ENCODE peak calls at places on chromosomes 2 and 18, in seven cellular contexts. K is SJSA1, O is A549, J is left lung, I is right cardiac atrium, N is right atrium auricular region, H is keratinocyte. V is an unnamed sample.

GRCh38 chr2:143132360-143132759 is 3.1 kb downstream of the ARHGAP15 start:
- DNase-seq in K (no peak), O (no peak), J (no peak), I (no peak), N (no peak), H (no peak), V (no peak)

GRCh38 chr2:20577495-20578235 is 73.2 kb downstream of the HS1BP3 start:
- DNase-seq in K (peak; percentile 33), O (no peak), J (no peak), I (peak; percentile 56), N (no peak), H (peak; percentile 100), V (peak; percentile 51)

GRCh38 chr2:23486676-23487075 is 101.7 kb downstream of the KLHL29 start:
- DNase-seq in K (no peak), O (no peak), J (peak; percentile 27), I (peak; percentile 68), N (no peak), H (no peak), V (no peak)

GRCh38 chr2:36389081-36389480 is 33.5 kb downstream of the CRIM1 start:
- DNase-seq in K (peak; percentile 53), O (no peak), J (no peak), I (no peak), N (no peak), H (no peak), V (no peak)

GRCh38 chr2:194203898-194204297 is 1453.1 kb upstream of the SLC39A10 start:
- DNase-seq in K (no peak), O (no peak), J (no peak), I (no peak), N (no peak), H (no peak), V (no peak)

GRCh38 chr2:64324746-64325410 is 129.1 kb upstream of the LGALSL start:
- DNase-seq in K (no peak), O (no peak), J (no peak), I (no peak), N (no peak), H (no peak), V (no peak)

GRCh38 chr18:35756506-35757117 is 175.1 kb downstream of the GALNT1 start:
- DNase-seq in K (peak; percentile 30), O (peak; percentile 16), J (no peak), I (no peak), N (no peak), H (no peak), V (no peak)

GRCh38 chr2:178521304-178522150 is 41.3 kb downstream of the PLEKHA3 start:
- DNase-seq in K (no peak), O (no peak), J (no peak), I (no peak), N (no peak), H (no peak), V (no peak)

GRCh38 chr18:45780568-45780967 is 44.9 kb upstream of the SIGLEC15 start:
- DNase-seq in K (peak; percentile 50), O (no peak), J (no peak), I (no peak), N (no peak), H (no peak), V (no peak)

GRCh38 chr18:74291771-74292540 is at the start of gene CYB5A:
- DNase-seq in K (peak; percentile 97), O (peak; percentile 94), J (peak; percentile 99), I (peak; percentile 100), N (peak; percentile 98), H (peak; percentile 40), V (peak; percentile 99)

GRCh38 chr18:74289946-74290478 is 1.8 kb downstream of the CYB5A start:
- DNase-seq in K (no peak), O (no peak), J (no peak), I (no peak), N (no peak), H (no peak), V (no peak)

GRCh38 chr18:74289137-74289536 is 2.6 kb downstream of the CYB5A start:
- DNase-seq in K (peak; percentile 75), O (no peak), J (no peak), I (no peak), N (no peak), H (no peak), V (no peak)

GRCh38 chr18:74292541-74292858 is 737 bp upstream of the CYB5A start:
- DNase-seq in K (no peak), O (no peak), J (no peak), I (no peak), N (no peak), H (no peak), V (no peak)

DNA sequence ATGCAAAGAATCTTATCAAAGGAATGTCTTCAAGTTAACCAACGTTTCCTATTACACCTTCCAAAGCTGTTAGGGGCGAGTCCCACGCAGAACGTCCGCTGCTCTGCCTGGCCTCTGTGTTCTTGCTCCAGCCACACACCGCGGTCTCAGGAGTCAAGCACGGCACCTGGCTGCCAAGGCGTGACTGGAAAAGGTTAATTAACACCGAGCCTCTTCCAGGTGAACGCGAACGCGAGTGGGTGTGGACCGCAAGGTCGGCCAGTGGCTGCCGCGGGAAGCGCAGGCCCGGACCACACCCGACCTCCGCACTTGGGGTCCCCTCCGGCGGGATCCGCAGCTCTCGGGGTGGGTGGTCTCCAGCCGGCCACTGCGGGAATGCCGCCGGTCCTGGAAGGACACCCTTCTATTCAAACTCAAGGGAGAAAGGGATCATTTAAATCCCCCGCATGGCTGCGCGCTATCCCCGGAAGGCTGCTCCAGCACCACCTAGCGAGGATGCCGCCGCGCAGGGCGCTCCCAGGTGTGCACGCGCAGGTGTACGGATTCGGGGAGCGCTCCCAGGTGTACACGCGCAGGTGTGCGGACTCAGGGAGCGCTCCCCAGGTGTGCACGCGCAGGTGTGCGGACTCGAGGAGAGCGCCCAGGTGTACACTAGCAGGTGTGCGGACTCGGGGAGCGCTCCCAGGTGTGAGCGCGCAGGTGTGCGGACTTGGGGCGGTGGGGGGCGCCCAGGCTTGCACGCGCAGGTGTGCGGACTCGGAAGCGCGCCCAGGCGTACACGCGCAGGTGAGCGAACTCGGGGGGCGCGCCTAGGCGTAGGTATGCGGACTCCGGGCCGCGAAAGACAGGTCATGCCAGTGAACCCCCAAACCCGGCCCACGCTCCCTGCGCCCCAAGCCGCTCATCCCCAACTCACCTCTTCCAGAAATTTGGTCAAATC is 662 bp downstream of the CYB5A start:
- DNase-seq in K (no peak), O (no peak), J (no peak), I (peak; percentile 60), N (no peak), H (no peak), V (peak; percentile 77)
- H3K27ac ChIP-seq in K (no peak overlapping the region), O (peak overlapping the region; percentile 95), J (peak overlapping the region; percentile 80), I (peak overlapping the region; percentile 22), N (peak overlapping the region; percentile 70), H (no peak overlapping the region), V (no peak overlapping the region)

GRCh38 chr18:49059028-49059670 is 108.4 kb upstream of the SMAD7 start:
- DNase-seq in K (no peak), O (no peak), J (no peak), I (no peak), N (no peak), H (no peak), V (no peak)

GRCh38 chr18:49055787-49056186 is 105.0 kb upstream of the SMAD7 start:
- DNase-seq in K (peak; percentile 67), O (no peak), J (peak; percentile 84), I (peak; percentile 86), N (peak; percentile 95), H (no peak), V (peak; percentile 84)

GRCh38 chr18:49051323-49051967 is 100.7 kb upstream of the SMAD7 start:
- DNase-seq in K (no peak), O (no peak), J (no peak), I (no peak), N (no peak), H (no peak), V (no peak)

GRCh38 chr18:49052891-49053644 is 102.3 kb upstream of the SMAD7 start:
- DNase-seq in K (peak; percentile 93), O (no peak), J (no peak), I (no peak), N (no peak), H (no peak), V (no peak)

DNA sequence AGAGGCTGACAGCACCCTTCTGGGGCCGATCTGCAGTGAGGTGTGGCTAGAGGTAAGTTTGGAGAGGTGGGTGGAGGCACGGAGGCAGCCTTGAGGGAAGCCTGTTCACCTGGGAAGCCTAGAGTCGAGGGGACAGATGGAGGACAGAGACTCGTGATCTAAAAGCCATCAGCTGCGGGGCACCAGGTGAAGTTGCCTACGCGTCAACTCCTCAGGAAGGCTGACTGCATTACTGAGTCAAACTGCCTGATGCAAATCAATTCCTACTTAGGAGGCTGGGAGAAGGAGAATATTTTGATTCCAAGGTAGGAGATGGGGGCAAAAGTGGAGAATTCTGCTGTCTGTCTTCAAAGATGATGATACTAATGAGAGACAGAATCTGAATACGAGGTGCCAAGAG is 104.4 kb upstream of the SMAD7 start:
- DNase-seq in K (no peak), O (no peak), J (no peak), I (peak; percentile 17), N (no peak), H (no peak), V (no peak)
- H3K4me3 ChIP-seq in K (no peak overlapping the region), O (no peak overlapping the region), J (no peak overlapping the region), I (no peak overlapping the region), N (no peak overlapping the region), H (no peak overlapping the region), V (no peak overlapping the region)

DNA sequence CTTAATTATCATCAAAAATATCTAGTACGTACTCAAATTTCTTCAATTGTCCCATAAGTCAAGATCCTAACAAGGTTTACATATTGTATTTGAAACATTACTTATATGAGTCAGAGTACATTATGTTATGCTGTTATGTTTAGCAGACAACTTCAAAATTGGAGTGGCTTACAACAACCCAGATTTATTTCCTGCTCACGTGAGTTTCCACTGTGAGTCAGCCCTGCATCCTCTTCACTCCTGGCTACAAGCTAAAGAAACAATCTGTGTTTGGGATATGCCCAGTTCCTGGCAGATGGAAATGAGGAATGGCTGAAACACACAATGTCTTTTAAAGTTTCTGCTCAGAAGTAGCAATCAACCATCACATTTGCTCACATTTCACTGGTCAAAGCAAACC is 31.5 kb upstream of the TANC1 start:
- DNase-seq in K (peak; percentile 34), O (no peak), J (peak; percentile 43), I (no peak), N (no peak), H (peak; percentile 52), V (no peak)
- H3K27ac ChIP-seq in K (no peak overlapping the region), O (no peak overlapping the region), J (peak overlapping the region; percentile 37), I (peak overlapping the region; percentile 64), N (peak overlapping the region; percentile 34), H (peak overlapping the region; percentile 53), V (no peak overlapping the region)

DNA sequence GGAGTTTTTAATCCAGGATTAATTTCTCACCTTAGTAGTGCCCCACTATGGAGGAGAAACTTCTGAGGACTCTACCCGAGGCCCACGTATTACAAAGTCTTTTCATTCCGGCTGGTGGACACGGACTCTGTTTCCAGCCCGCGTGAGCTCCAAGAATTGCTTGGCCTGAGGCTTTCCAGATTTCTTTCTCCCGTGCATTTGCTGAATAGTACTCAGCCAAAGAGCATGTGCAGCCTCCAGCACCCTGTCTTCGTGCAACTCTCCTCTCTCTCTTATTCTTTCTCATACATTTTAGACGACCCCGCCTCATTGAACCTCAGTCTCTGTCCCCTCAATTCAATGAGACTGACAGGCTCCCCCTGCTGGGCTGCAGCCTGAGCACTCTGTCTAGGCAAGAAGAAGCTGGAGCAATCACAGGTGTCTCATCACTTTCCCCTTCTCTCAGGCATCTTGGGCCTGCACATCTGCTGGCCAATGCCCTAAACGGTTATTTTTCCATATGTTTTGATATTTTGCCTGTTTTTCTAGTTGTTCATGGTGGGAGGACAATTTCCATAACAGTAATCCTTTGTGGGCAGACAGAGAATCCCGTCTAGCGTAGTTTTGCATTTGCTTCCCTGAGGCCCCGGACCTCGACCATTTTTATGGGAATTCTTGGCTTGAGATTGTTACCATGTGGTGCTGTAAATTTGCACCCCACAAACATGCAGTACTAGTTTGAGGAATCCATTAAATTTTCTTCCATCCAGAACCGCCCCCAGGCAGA is 50.0 kb upstream of the LPIN2 start:
- DNase-seq in K (no peak), O (no peak), J (peak; percentile 70), I (peak; percentile 87), N (peak; percentile 67), H (no peak), V (peak; percentile 77)
- H3K4me3 ChIP-seq in K (no peak overlapping the region), O (no peak overlapping the region), J (no peak overlapping the region), I (no peak overlapping the region), N (no peak overlapping the region), H (no peak overlapping the region), V (no peak overlapping the region)

V was measured in aorta.